ENCODE peak calls at places on chromosomes 6 and 20, in four cellular contexts. One of them, this sample, is unnamed.

GRCh38 chr20:34569598-34569997 is 11.1 kb downstream of the MAP1LC3A start:
- DNase-seq in heart left ventricle: no peak
- DNase-seq in prostate gland: no peak
- DNase-seq in IMR-90: no peak
- DNase-seq in this sample: no peak

GRCh38 chr6:35084041-35084491 is 57.1 kb downstream of the TCP11 start:
- DNase-seq in heart left ventricle: no peak
- DNase-seq in prostate gland: no peak
- DNase-seq in IMR-90: no peak
- DNase-seq in this sample: no peak

GRCh38 chr20:48660788-48661187 is 167.0 kb downstream of the PREX1 start:
- DNase-seq in heart left ventricle: no peak
- DNase-seq in prostate gland: no peak
- DNase-seq in IMR-90: no peak
- DNase-seq in this sample: no peak

GRCh38 chr6:79810153-79810806 is 137.1 kb downstream of the ELOVL4 start:
- DNase-seq in heart left ventricle: no peak
- DNase-seq in prostate gland: no peak
- DNase-seq in IMR-90: no peak
- DNase-seq in this sample: no peak

GRCh38 chr6:28139860-28140500 is 1.7 kb upstream of the ZKSCAN8 start:
- DNase-seq in heart left ventricle: no peak
- DNase-seq in prostate gland: no peak
- DNase-seq in IMR-90: no peak
- DNase-seq in this sample: no peak

GRCh38 chr20:46979603-46980241 is 85.1 kb downstream of the EYA2 start:
- DNase-seq in heart left ventricle: no peak
- DNase-seq in prostate gland: no peak
- DNase-seq in IMR-90: no peak
- DNase-seq in this sample: no peak

GRCh38 chr20:13054011-13054410 is 45.2 kb downstream of the SPTLC3 start:
- DNase-seq in heart left ventricle: no peak
- DNase-seq in prostate gland: no peak
- DNase-seq in IMR-90: no peak
- DNase-seq in this sample: no peak

GRCh38 chr6:95417856-95418255 is 159.5 kb upstream of the MANEA start:
- DNase-seq in heart left ventricle: no peak
- DNase-seq in prostate gland: no peak
- DNase-seq in IMR-90: no peak
- DNase-seq in this sample: no peak

GRCh38 chr6:151291145-151292055 is 51.6 kb downstream of the AKAP12 start:
- DNase-seq in heart left ventricle: peak
- DNase-seq in prostate gland: no peak
- DNase-seq in IMR-90: peak
- DNase-seq in this sample: no peak

GRCh38 chr20:36856691-36857635 is 19.0 kb upstream of the TLDC2 start:
- DNase-seq in heart left ventricle: peak
- DNase-seq in prostate gland: peak
- DNase-seq in IMR-90: peak
- DNase-seq in this sample: no peak

GRCh38 chr6:10205892-10206291 is 209.0 kb downstream of the TFAP2A start:
- DNase-seq in heart left ventricle: no peak
- DNase-seq in prostate gland: no peak
- DNase-seq in IMR-90: no peak
- DNase-seq in this sample: no peak

GRCh38 chr6:37182736-37183590 is 13.0 kb downstream of the PIM1 start:
- DNase-seq in heart left ventricle: peak
- DNase-seq in prostate gland: no peak
- DNase-seq in IMR-90: no peak
- DNase-seq in this sample: peak

GRCh38 chr6:159980474-159980873 is 11.6 kb downstream of the IGF2R start:
- DNase-seq in heart left ventricle: no peak
- DNase-seq in prostate gland: no peak
- DNase-seq in IMR-90: no peak
- DNase-seq in this sample: no peak

GRCh38 chr6:38282911-38283310 is 356.8 kb downstream of the BTBD9 start:
- DNase-seq in heart left ventricle: no peak
- DNase-seq in prostate gland: no peak
- DNase-seq in IMR-90: no peak
- DNase-seq in this sample: no peak

GRCh38 chr6:118934461-118935330 is at the start of gene MCM9:
- DNase-seq in heart left ventricle: peak
- DNase-seq in prostate gland: peak
- DNase-seq in IMR-90: peak
- DNase-seq in this sample: peak

GRCh38 chr20:25223179-25223661 is 24.7 kb upstream of the PYGB start:
- DNase-seq in heart left ventricle: no peak
- DNase-seq in prostate gland: no peak
- DNase-seq in IMR-90: peak
- DNase-seq in this sample: peak

GRCh38 chr20:44247131-44247571 is at the start of gene GDAP1L1:
- DNase-seq in heart left ventricle: peak
- DNase-seq in prostate gland: no peak
- DNase-seq in IMR-90: no peak
- DNase-seq in this sample: no peak

GRCh38 chr20:33092361-33092760 is 12.9 kb downstream of the BPIFB4 start:
- DNase-seq in heart left ventricle: no peak
- DNase-seq in prostate gland: no peak
- DNase-seq in IMR-90: no peak
- DNase-seq in this sample: no peak

GRCh38 chr6:112010328-112010727 is 43.6 kb upstream of the CCN6 start:
- DNase-seq in heart left ventricle: no peak
- DNase-seq in prostate gland: no peak
- DNase-seq in IMR-90: no peak
- DNase-seq in this sample: no peak

GRCh38 chr6:5671162-5671561 is 335.6 kb downstream of the NRN1 start:
- DNase-seq in heart left ventricle: no peak
- DNase-seq in prostate gland: no peak
- DNase-seq in IMR-90: peak
- DNase-seq in this sample: no peak

GRCh38 chr20:12699374-12700228 is 309.2 kb upstream of the SPTLC3 start:
- DNase-seq in heart left ventricle: no peak
- DNase-seq in prostate gland: no peak
- DNase-seq in IMR-90: no peak
- DNase-seq in this sample: no peak

GRCh38 chr20:58142843-58143185 is 85.6 kb downstream of the ANKRD60 start:
- DNase-seq in heart left ventricle: no peak
- DNase-seq in prostate gland: no peak
- DNase-seq in IMR-90: no peak
- DNase-seq in this sample: no peak

GRCh38 chr6:36719126-36719525 is 21.5 kb downstream of the RAB44 start:
- DNase-seq in heart left ventricle: no peak
- DNase-seq in prostate gland: no peak
- DNase-seq in IMR-90: no peak
- DNase-seq in this sample: no peak

GRCh38 chr20:33444797-33445560 is 1.4 kb upstream of the SNTA1 start:
- DNase-seq in heart left ventricle: peak
- DNase-seq in prostate gland: no peak
- DNase-seq in IMR-90: no peak
- DNase-seq in this sample: peak

GRCh38 chr20:21155268-21155667 is 29.4 kb downstream of the KIZ start:
- DNase-seq in heart left ventricle: no peak
- DNase-seq in prostate gland: no peak
- DNase-seq in IMR-90: no peak
- DNase-seq in this sample: no peak

GRCh38 chr6:159252955-159253508 is 83.8 kb downstream of the FNDC1 start:
- DNase-seq in heart left ventricle: no peak
- DNase-seq in prostate gland: peak
- DNase-seq in IMR-90: peak
- DNase-seq in this sample: no peak

GRCh38 chr20:48445827-48446226 is 382.0 kb downstream of the PREX1 start:
- DNase-seq in heart left ventricle: no peak
- DNase-seq in prostate gland: no peak
- DNase-seq in IMR-90: no peak
- DNase-seq in this sample: no peak

GRCh38 chr6:137927777-137928218 is 60.7 kb downstream of the TNFAIP3 start:
- DNase-seq in heart left ventricle: no peak
- DNase-seq in prostate gland: no peak
- DNase-seq in IMR-90: peak
- DNase-seq in this sample: no peak

DNA sequence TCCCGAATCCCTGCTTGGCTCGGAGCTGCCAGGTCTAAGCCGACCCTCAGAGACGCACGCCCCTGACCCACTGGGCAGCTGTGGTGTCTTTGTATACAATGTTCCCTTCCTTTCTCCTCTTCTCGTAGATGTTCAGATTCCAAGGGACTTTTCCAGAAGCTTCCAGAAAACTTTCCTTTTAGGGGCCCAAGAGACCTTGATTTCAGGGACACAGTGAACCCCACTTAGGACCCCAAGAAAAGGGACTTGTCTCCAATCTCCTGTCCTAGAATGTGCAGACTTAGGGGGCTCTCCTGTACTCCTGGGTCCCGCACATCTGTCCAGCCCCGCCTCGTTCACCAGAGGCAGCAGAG is 103.5 kb downstream of the EDN3 start:
- DNase-seq in heart left ventricle: no peak
- DNase-seq in prostate gland: no peak
- DNase-seq in IMR-90: no peak
- DNase-seq in this sample: no peak
- H3K4me3 ChIP-seq in heart left ventricle: no peak
- H3K4me3 ChIP-seq in prostate gland: no peak
- H3K4me3 ChIP-seq in IMR-90: no peak
- H3K4me3 ChIP-seq in this sample: no peak

DNA sequence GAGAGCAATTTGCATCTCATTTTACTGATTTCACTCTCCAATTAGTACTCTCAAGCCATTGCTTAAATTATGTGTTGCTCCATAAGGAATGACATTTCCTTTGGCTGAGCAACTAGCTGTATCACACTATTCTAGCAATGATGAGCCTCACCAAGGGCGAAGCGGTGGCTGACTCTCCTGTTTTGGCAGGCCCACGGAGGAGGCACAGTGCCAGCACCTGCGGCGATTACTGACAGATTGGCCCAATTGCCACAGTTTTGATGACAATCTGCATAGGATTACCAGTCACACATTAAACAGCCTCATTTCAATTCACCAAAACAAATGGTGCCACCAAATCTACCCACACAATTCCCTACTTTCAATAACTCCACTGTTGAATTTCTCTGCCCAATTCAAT is 286.9 kb downstream of the PTPRK start:
- DNase-seq in heart left ventricle: no peak
- DNase-seq in prostate gland: no peak
- DNase-seq in IMR-90: no peak
- DNase-seq in this sample: no peak
- TF ChIP-seq POLR2A in heart left ventricle: no peak
- TF ChIP-seq POLR2A in prostate gland: no peak
- TF ChIP-seq POLR2A in IMR-90: no peak
- TF ChIP-seq POLR2A in this sample: no peak

GRCh38 chr6:121619013-121619412 is 183.6 kb downstream of the GJA1 start:
- DNase-seq in heart left ventricle: no peak
- DNase-seq in prostate gland: no peak
- DNase-seq in IMR-90: no peak
- DNase-seq in this sample: no peak

GRCh38 chr6:121615493-121615892 is 180.0 kb downstream of the GJA1 start:
- DNase-seq in heart left ventricle: no peak
- DNase-seq in prostate gland: no peak
- DNase-seq in IMR-90: no peak
- DNase-seq in this sample: no peak

GRCh38 chr6:121614115-121614514 is 178.7 kb downstream of the GJA1 start:
- DNase-seq in heart left ventricle: no peak
- DNase-seq in prostate gland: no peak
- DNase-seq in IMR-90: no peak
- DNase-seq in this sample: no peak

GRCh38 chr6:121617388-121617787 is 181.9 kb downstream of the GJA1 start:
- DNase-seq in heart left ventricle: no peak
- DNase-seq in prostate gland: no peak
- DNase-seq in IMR-90: no peak
- DNase-seq in this sample: no peak

DNA sequence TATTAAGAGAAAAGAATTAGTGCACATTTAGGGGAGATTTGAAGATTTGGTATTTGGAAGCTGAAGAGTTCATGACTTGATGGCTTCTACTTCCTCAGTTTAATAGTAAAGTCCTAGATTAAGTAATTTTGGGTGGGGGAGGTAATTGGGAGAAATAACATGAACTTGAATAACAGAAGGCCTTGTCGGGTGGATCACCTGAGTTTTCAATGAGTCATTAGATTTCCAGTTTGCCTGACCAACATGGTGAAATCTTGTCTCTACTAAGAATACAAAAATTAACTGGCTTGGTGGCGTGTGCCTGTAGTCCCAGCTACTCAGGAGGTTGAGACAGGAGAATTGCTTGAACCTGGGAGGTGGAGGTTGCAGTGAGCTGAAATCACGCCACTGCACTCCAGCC is 181.0 kb downstream of the GJA1 start:
- DNase-seq in heart left ventricle: no peak
- DNase-seq in prostate gland: no peak
- DNase-seq in IMR-90: no peak
- DNase-seq in this sample: no peak
- H3K4me3 ChIP-seq in heart left ventricle: no peak
- H3K4me3 ChIP-seq in prostate gland: no peak
- H3K4me3 ChIP-seq in IMR-90: no peak
- H3K4me3 ChIP-seq in this sample: no peak

GRCh38 chr6:33411632-33412005 is 805 bp downstream of the PHF1 start:
- DNase-seq in heart left ventricle: no peak
- DNase-seq in prostate gland: no peak
- DNase-seq in IMR-90: no peak
- DNase-seq in this sample: no peak

GRCh38 chr6:33413200-33413599 is 2.4 kb downstream of the PHF1 start:
- DNase-seq in heart left ventricle: no peak
- DNase-seq in prostate gland: no peak
- DNase-seq in IMR-90: no peak
- DNase-seq in this sample: no peak

GRCh38 chr6:33410050-33410710 is 634 bp upstream of the PHF1 start:
- DNase-seq in heart left ventricle: peak
- DNase-seq in prostate gland: peak
- DNase-seq in IMR-90: peak
- DNase-seq in this sample: peak

GRCh38 chr6:33412140-33413009 is 1.6 kb downstream of the PHF1 start:
- DNase-seq in heart left ventricle: no peak
- DNase-seq in prostate gland: no peak
- DNase-seq in IMR-90: no peak
- DNase-seq in this sample: no peak

GRCh38 chr6:33410711-33411631 is at the start of gene PHF1:
- DNase-seq in heart left ventricle: peak
- DNase-seq in prostate gland: peak
- DNase-seq in IMR-90: peak
- DNase-seq in this sample: peak
- TF ChIP-seq POLR2A in heart left ventricle: peak
- TF ChIP-seq POLR2A in prostate gland: peak
- TF ChIP-seq POLR2A in IMR-90: peak
- TF ChIP-seq POLR2A in this sample: no peak

GRCh38 chr6:570812-571211 is 86.1 kb downstream of the HUS1B start:
- DNase-seq in heart left ventricle: no peak
- DNase-seq in prostate gland: no peak
- DNase-seq in IMR-90: no peak
- DNase-seq in this sample: no peak
- H3K4me3 ChIP-seq in heart left ventricle: no peak
- H3K4me3 ChIP-seq in prostate gland: no peak
- H3K4me3 ChIP-seq in IMR-90: no peak
- H3K4me3 ChIP-seq in this sample: no peak